ENCODE peak calls at places on chromosomes 16 and 17, in four cellular contexts. T is SK-N-SH, L is K562, K is WTC11. E is an unnamed sample.

GRCh38 chr17:79622776-79623175 is 11.9 kb upstream of the RBFOX3 start:
- DNase-seq in T (peak; percentile 22), L (no peak), K (peak; percentile 2), E (no peak)

GRCh38 chr16:51155199-51155607 is 4.1 kb upstream of the SALL1 start:
- DNase-seq in T (peak; percentile 24), L (no peak), K (peak; percentile 53), E (no peak)

GRCh38 chr16:63289834-63290460 is 1253.7 kb upstream of the CDH8 start:
- DNase-seq in T (peak; percentile 48), L (peak; percentile 20), K (peak; percentile 69), E (peak; percentile 50)

GRCh38 chr16:1010266-1010665 is 28.7 kb downstream of the SOX8 start:
- DNase-seq in T (no peak), L (no peak), K (no peak), E (no peak)

GRCh38 chr16:12771341-12771798 is 32.3 kb downstream of the CPPED1 start:
- DNase-seq in T (no peak), L (no peak), K (no peak), E (no peak)

GRCh38 chr16:25959216-25959615 is 267.5 kb downstream of the HS3ST4 start:
- DNase-seq in T (no peak), L (no peak), K (no peak), E (no peak)

GRCh38 chr16:2753523-2754020 is 1.1 kb downstream of the SRRM2 start:
- DNase-seq in T (no peak), L (peak; percentile 47), K (no peak), E (no peak)

GRCh38 chr16:73298562-73298961 is 250.6 kb upstream of the ZFHX3 start:
- DNase-seq in T (no peak), L (no peak), K (no peak), E (no peak)

GRCh38 chr16:47142469-47143328 is 1.0 kb downstream of the NETO2 start:
- DNase-seq in T (peak; percentile 77), L (peak; percentile 41), K (peak; percentile 22), E (no peak)

GRCh38 chr17:79093270-79093669 is 18.6 kb downstream of the ENGASE start:
- DNase-seq in T (no peak), L (no peak), K (no peak), E (no peak)

GRCh38 chr16:58099956-58100300 is 29.3 kb downstream of the CFAP20 start:
- DNase-seq in T (no peak), L (no peak), K (no peak), E (no peak)

GRCh38 chr17:29143894-29144293 is 36.3 kb downstream of the MYO18A start:
- DNase-seq in T (peak; percentile 62), L (peak; percentile 67), K (no peak), E (no peak)

GRCh38 chr16:83019963-83020362 is 393.2 kb downstream of the CDH13 start:
- DNase-seq in T (no peak), L (no peak), K (no peak), E (no peak)

GRCh38 chr16:17125671-17126070 is 345.1 kb downstream of the XYLT1 start:
- DNase-seq in T (no peak), L (no peak), K (no peak), E (no peak)

GRCh38 chr16:57299009-57299718 is 14.7 kb upstream of the PLLP start:
- DNase-seq in T (peak; percentile 69), L (no peak), K (peak; percentile 50), E (no peak)

GRCh38 chr16:1781758-1782407 is 488 bp downstream of the SPSB3 start:
- DNase-seq in T (peak; percentile 70), L (peak; percentile 35), K (peak; percentile 42), E (no peak)

GRCh38 chr17:1055751-1056645 is 59.1 kb downstream of the TIMM22 start:
- DNase-seq in T (peak; percentile 90), L (peak; percentile 71), K (peak; percentile 84), E (peak; percentile 87)

GRCh38 chr17:63001689-63002394 is 35.8 kb downstream of the TANC2 start:
- DNase-seq in T (no peak), L (no peak), K (no peak), E (no peak)

GRCh38 chr17:30970757-30971567 is at the start of gene RNF135:
- DNase-seq in T (no peak), L (no peak), K (peak; percentile 78), E (peak; percentile 85)

GRCh38 chr16:65521685-65522338 is 399.9 kb upstream of the CDH11 start:
- DNase-seq in T (no peak), L (no peak), K (peak; percentile 11), E (no peak)

GRCh38 chr17:73155410-73156165 is 9.2 kb upstream of the SSTR2 start:
- DNase-seq in T (peak; percentile 83), L (no peak), K (peak; percentile 26), E (peak; percentile 53)

GRCh38 chr17:42423766-42424165 is 710 bp upstream of the CAVIN1 start:
- DNase-seq in T (no peak), L (no peak), K (no peak), E (no peak)

GRCh38 chr16:59385953-59386352 is 651.8 kb upstream of the GOT2 start:
- DNase-seq in T (no peak), L (no peak), K (no peak), E (no peak)

GRCh38 chr16:55563797-55564196 is 2.7 kb upstream of the CAPNS2 start:
- DNase-seq in T (no peak), L (no peak), K (no peak), E (no peak)

GRCh38 chr17:41322264-41322902 is 6.9 kb upstream of the KRTAP17-1 start:
- DNase-seq in T (peak; percentile 50), L (peak; percentile 17), K (no peak), E (no peak)

GRCh38 chr16:48321307-48322036 is 63.7 kb downstream of the SIAH1 start:
- DNase-seq in T (no peak), L (no peak), K (no peak), E (no peak)

GRCh38 chr16:84198401-84198800 is 7.4 kb downstream of the ADAD2 start:
- DNase-seq in T (no peak), L (no peak), K (no peak), E (no peak)

GRCh38 chr16:89323120-89323960 is 105.8 kb downstream of the ZNF778 start:
- DNase-seq in T (no peak), L (no peak), K (no peak), E (no peak)

GRCh38 chr17:74512624-74513084 is 18.6 kb downstream of the CD300LB start:
- DNase-seq in T (no peak), L (no peak), K (no peak), E (no peak)

DNA sequence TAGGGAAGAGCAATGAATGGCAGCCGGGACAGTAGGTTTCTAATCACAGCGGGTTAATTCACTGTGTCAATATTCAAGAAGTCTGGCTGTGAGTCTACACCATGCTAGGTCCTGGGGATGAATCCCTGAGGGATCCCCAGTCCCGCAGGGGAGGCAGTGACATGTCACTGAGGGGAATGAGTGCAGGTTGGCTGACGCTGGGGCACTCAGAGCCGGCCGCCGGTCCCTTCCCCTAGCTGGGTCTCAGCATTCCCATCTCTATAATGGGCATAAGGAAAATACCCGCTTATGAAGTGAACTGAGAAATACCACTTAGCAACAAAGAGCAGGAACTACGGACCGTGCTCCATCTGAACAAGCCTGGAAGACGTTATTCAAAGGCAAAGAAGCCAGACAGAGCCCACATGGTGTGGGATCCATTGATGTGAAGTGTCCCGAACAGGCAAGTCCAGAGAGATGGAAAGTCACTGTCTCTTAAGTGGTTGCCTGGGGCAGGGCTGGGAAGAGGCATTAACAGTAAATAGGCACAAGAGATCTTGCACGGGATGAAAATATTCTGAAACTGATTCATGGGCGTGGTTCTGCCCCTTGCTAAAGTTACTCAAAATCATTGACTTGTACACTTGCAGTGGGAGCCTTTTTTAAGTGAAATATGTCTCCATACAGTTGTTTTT is 31.9 kb downstream of the PPL start:
- DNase-seq in T (no peak), L (no peak), K (no peak), E (no peak)
- TF ChIP-seq TEAD4 in T (no peak), L (no peak), K (no peak), E (no peak)

GRCh38 chr17:3029213-3029913 is 34.0 kb downstream of the OR1D5 start:
- DNase-seq in T (no peak), L (no peak), K (no peak), E (no peak)

GRCh38 chr17:3026125-3026855 is 37.1 kb downstream of the OR1D5 start:
- DNase-seq in T (no peak), L (no peak), K (no peak), E (no peak)

GRCh38 chr17:3030096-3030495 is 33.3 kb downstream of the OR1D5 start:
- DNase-seq in T (no peak), L (no peak), K (no peak), E (no peak)

GRCh38 chr17:3026856-3027751 is 36.3 kb downstream of the OR1D5 start:
- DNase-seq in T (no peak), L (no peak), K (no peak), E (no peak)

GRCh38 chr17:3027786-3028532 is 35.4 kb downstream of the OR1D5 start:
- DNase-seq in T (no peak), L (no peak), K (no peak), E (no peak)
- TF ChIP-seq TEAD4 in T (no peak), L (no peak), K (no peak), E (no peak)

DNA sequence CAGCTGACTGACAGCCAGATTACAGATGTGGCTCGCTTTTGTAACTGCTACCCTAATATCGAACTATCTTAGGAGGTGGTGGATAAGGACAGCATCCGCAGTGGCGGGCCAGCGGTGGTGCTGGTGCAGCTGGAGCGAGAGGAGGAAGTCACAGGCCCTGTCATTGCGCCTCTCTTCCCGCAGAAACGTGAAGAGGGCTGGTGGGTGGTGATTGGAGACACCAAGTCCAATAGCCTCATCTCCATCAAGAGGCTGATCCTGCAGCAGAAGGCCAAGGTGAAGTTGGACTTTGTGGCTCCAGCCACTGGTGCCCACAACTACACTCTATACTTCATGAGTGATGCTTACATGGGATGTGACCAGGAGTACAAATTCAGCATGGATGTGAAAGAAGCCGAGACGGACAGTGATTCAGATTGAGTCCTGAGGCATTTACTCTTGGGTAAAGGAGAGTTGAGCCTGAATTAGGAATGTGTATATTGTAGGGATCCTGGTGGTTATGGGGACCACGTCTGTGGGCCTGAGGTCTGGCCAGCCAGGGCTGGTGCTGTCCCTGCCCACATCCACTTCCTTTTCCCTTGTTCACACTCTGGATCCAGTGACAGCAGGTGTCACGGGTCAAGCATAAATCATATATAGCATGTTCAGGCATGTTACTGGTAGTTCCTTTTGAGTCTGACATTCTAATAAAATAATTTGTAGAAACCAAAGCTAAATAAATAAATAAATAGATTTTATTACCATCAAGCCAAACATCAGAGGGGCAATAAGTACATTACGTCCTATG is 89.0 kb upstream of the SMURF2 start:
- DNase-seq in T (no peak), L (no peak), K (no peak), E (no peak)
- TF ChIP-seq TEAD4 in T (no peak), L (no peak), K (no peak), E (no peak)

DNA sequence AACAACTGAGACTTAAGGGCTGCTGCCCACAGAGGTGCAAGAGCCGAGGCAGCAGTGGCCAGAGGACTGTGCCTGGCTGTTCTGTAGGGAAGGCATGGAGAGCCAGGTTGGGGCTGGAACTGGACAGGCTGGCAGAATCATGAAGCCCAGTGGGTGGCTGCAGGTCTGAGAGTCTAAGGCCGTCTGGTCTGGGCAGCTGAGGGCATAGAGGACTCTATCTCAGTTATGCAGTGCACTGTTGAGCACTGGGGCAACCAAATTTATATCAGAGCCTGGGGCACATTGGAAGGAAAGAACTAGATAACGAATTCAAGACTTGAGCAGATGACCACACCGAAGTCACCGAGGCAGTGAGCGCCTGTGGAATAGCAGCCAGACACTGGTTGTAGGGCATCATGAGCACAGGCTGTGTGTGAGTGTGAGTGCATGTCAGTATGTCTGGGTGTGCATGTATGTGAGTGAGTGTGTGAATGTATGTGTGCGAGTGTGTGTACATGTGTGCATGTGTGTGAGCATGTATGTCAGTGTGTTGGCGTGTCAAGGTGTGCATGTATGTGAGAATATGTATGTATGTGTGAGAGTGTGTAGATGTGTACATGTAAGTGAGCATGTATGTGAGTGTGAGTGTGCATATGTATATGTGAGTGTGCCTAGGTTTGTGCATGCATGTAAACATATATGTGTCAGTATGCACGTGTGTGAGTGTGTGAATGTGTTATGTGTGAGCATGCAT is 36.9 kb downstream of the RGS9 start:
- DNase-seq in T (peak; percentile 57), L (peak; percentile 24), K (no peak), E (no peak)
- TF ChIP-seq TEAD4 in T (no peak), L (no peak), K (no peak), E (no peak)

GRCh38 chr16:67884684-67885083 is at the start of gene NRN1L:
- DNase-seq in T (peak; percentile 99), L (peak; percentile 89), K (peak; percentile 96), E (peak; percentile 77)
- TF ChIP-seq TEAD4 in T (no peak), L (no peak), K (no peak), E (no peak)

E was measured in H1.